ENCODE peak calls at places on chromosomes 5 and 9, in four cellular contexts. One of them, this sample, is unnamed.

GRCh38 chr9:111621895-111622480 is 9.1 kb upstream of the DNAJC25 start:
- DNase-seq in uterus: peak
- DNase-seq in esophagus muscularis mucosa: no peak
- DNase-seq in body of pancreas: peak
- DNase-seq in this sample: peak

GRCh38 chr9:16864741-16865434 is 5.6 kb downstream of the BNC2 start:
- DNase-seq in uterus: no peak
- DNase-seq in body of pancreas: no peak
- DNase-seq in esophagus muscularis mucosa: no peak
- DNase-seq in this sample: no peak

GRCh38 chr5:172733179-172733973 is 37.6 kb downstream of the DUSP1 start:
- DNase-seq in body of pancreas: peak
- DNase-seq in esophagus muscularis mucosa: peak
- DNase-seq in uterus: peak
- DNase-seq in this sample: no peak

GRCh38 chr5:143985832-143986485 is 174.0 kb downstream of the HMHB1 start:
- DNase-seq in esophagus muscularis mucosa: no peak
- DNase-seq in uterus: no peak
- DNase-seq in body of pancreas: no peak
- DNase-seq in this sample: no peak

GRCh38 chr5:151758141-151758429 is 346 bp downstream of the ATOX1 start:
- DNase-seq in uterus: no peak
- DNase-seq in body of pancreas: peak
- DNase-seq in esophagus muscularis mucosa: no peak
- DNase-seq in this sample: peak

GRCh38 chr9:134406366-134407122 is 80.3 kb downstream of the RXRA start:
- DNase-seq in esophagus muscularis mucosa: no peak
- DNase-seq in uterus: no peak
- DNase-seq in body of pancreas: no peak
- DNase-seq in this sample: no peak

GRCh38 chr9:106075991-106076390 is 381.6 kb downstream of the TMEM38B start:
- DNase-seq in body of pancreas: no peak
- DNase-seq in esophagus muscularis mucosa: no peak
- DNase-seq in uterus: no peak
- DNase-seq in this sample: no peak

GRCh38 chr9:22976454-22976853 is 529.8 kb downstream of the DMRTA1 start:
- DNase-seq in uterus: no peak
- DNase-seq in body of pancreas: no peak
- DNase-seq in esophagus muscularis mucosa: no peak
- DNase-seq in this sample: no peak

GRCh38 chr9:34590376-34591090 is 1.0 kb upstream of the CNTFR start:
- DNase-seq in body of pancreas: peak
- DNase-seq in esophagus muscularis mucosa: no peak
- DNase-seq in uterus: peak
- DNase-seq in this sample: no peak

GRCh38 chr9:95724253-95724991 is 151.1 kb upstream of the ERCC6L2 start:
- DNase-seq in uterus: no peak
- DNase-seq in body of pancreas: no peak
- DNase-seq in esophagus muscularis mucosa: no peak
- DNase-seq in this sample: no peak

GRCh38 chr5:170633235-170634041 is 129.6 kb downstream of the KCNIP1 start:
- DNase-seq in esophagus muscularis mucosa: no peak
- DNase-seq in body of pancreas: peak
- DNase-seq in uterus: peak
- DNase-seq in this sample: peak

GRCh38 chr9:26264709-26265601 is 586.7 kb upstream of the TUSC1 start:
- DNase-seq in esophagus muscularis mucosa: no peak
- DNase-seq in uterus: no peak
- DNase-seq in body of pancreas: no peak
- DNase-seq in this sample: no peak

GRCh38 chr5:40089269-40089668 is 590.4 kb upstream of the PTGER4 start:
- DNase-seq in body of pancreas: no peak
- DNase-seq in esophagus muscularis mucosa: no peak
- DNase-seq in uterus: no peak
- DNase-seq in this sample: peak

GRCh38 chr5:78562001-78562400 is 86.6 kb downstream of the LHFPL2 start:
- DNase-seq in uterus: no peak
- DNase-seq in body of pancreas: no peak
- DNase-seq in esophagus muscularis mucosa: peak
- DNase-seq in this sample: no peak

GRCh38 chr5:54329731-54330709 is 19.6 kb upstream of the ARL15 start:
- DNase-seq in body of pancreas: peak
- DNase-seq in esophagus muscularis mucosa: no peak
- DNase-seq in uterus: no peak
- DNase-seq in this sample: no peak

GRCh38 chr5:101362067-101362466 is 459.0 kb upstream of the ST8SIA4 start:
- DNase-seq in esophagus muscularis mucosa: no peak
- DNase-seq in body of pancreas: no peak
- DNase-seq in uterus: no peak
- DNase-seq in this sample: no peak

GRCh38 chr5:59660737-59661136 is 232.8 kb downstream of the PDE4D start:
- DNase-seq in body of pancreas: no peak
- DNase-seq in uterus: no peak
- DNase-seq in esophagus muscularis mucosa: no peak
- DNase-seq in this sample: peak

GRCh38 chr9:128150594-128151342 is 1.5 kb downstream of the LCN2 start:
- DNase-seq in esophagus muscularis mucosa: no peak
- DNase-seq in uterus: no peak
- DNase-seq in body of pancreas: no peak
- DNase-seq in this sample: peak

GRCh38 chr5:123610209-123610608 is 98.2 kb downstream of the CSNK1G3 start:
- DNase-seq in uterus: no peak
- DNase-seq in esophagus muscularis mucosa: no peak
- DNase-seq in body of pancreas: no peak
- DNase-seq in this sample: no peak

GRCh38 chr5:115419794-115420585 is 123.5 kb upstream of the CCDC112 start:
- DNase-seq in uterus: no peak
- DNase-seq in esophagus muscularis mucosa: no peak
- DNase-seq in body of pancreas: no peak
- DNase-seq in this sample: no peak

GRCh38 chr5:79119486-79119885 is 7.9 kb downstream of the BHMT start:
- DNase-seq in uterus: no peak
- DNase-seq in body of pancreas: no peak
- DNase-seq in esophagus muscularis mucosa: no peak
- DNase-seq in this sample: no peak

GRCh38 chr5:59716029-59716428 is 177.5 kb downstream of the PDE4D start:
- DNase-seq in esophagus muscularis mucosa: no peak
- DNase-seq in body of pancreas: no peak
- DNase-seq in uterus: no peak
- DNase-seq in this sample: no peak

GRCh38 chr9:86282979-86283535 is 719 bp upstream of the ISCA1 start:
- DNase-seq in esophagus muscularis mucosa: no peak
- DNase-seq in body of pancreas: no peak
- DNase-seq in uterus: no peak
- DNase-seq in this sample: peak

GRCh38 chr9:16796304-16796825 is 74.1 kb downstream of the BNC2 start:
- DNase-seq in uterus: no peak
- DNase-seq in esophagus muscularis mucosa: no peak
- DNase-seq in body of pancreas: no peak
- DNase-seq in this sample: no peak

GRCh38 chr5:10704949-10705621 is 55.9 kb downstream of the DAP start:
- DNase-seq in body of pancreas: no peak
- DNase-seq in uterus: no peak
- DNase-seq in esophagus muscularis mucosa: no peak
- DNase-seq in this sample: no peak

GRCh38 chr9:121703014-121703734 is 51.7 kb downstream of the DAB2IP start:
- DNase-seq in body of pancreas: no peak
- DNase-seq in uterus: no peak
- DNase-seq in esophagus muscularis mucosa: no peak
- DNase-seq in this sample: no peak

GRCh38 chr5:138632900-138633489 is 57.8 kb upstream of the HSPA9 start:
- DNase-seq in esophagus muscularis mucosa: no peak
- DNase-seq in uterus: peak
- DNase-seq in body of pancreas: peak
- DNase-seq in this sample: peak

GRCh38 chr9:80932181-80932580 is 757.2 kb downstream of the TLE1 start:
- DNase-seq in body of pancreas: no peak
- DNase-seq in esophagus muscularis mucosa: no peak
- DNase-seq in uterus: no peak
- DNase-seq in this sample: no peak

GRCh38 chr9:134645607-134646365 is 4.2 kb downstream of the COL5A1 start:
- DNase-seq in esophagus muscularis mucosa: no peak
- DNase-seq in body of pancreas: no peak
- DNase-seq in uterus: no peak
- DNase-seq in this sample: no peak

GRCh38 chr9:70049672-70050271 is 6.1 kb downstream of the MAMDC2 start:
- DNase-seq in uterus: peak
- DNase-seq in esophagus muscularis mucosa: no peak
- DNase-seq in body of pancreas: peak
- DNase-seq in this sample: no peak

GRCh38 chr9:26261503-26262330 is 583.5 kb upstream of the TUSC1 start:
- DNase-seq in esophagus muscularis mucosa: no peak
- DNase-seq in body of pancreas: no peak
- DNase-seq in uterus: no peak
- DNase-seq in this sample: no peak

GRCh38 chr5:177132504-177133118 is 962 bp upstream of the NSD1 start:
- DNase-seq in esophagus muscularis mucosa: no peak
- DNase-seq in body of pancreas: peak
- DNase-seq in uterus: no peak
- DNase-seq in this sample: peak

GRCh38 chr5:177133845-177134652 is 476 bp downstream of the NSD1 start:
- DNase-seq in body of pancreas: peak
- DNase-seq in uterus: peak
- DNase-seq in esophagus muscularis mucosa: no peak
- DNase-seq in this sample: peak

GRCh38 chr5:177134653-177135225 is 1.2 kb downstream of the NSD1 start:
- DNase-seq in esophagus muscularis mucosa: no peak
- DNase-seq in uterus: no peak
- DNase-seq in body of pancreas: no peak
- DNase-seq in this sample: no peak

GRCh38 chr5:177131711-177132503 is 1.7 kb upstream of the NSD1 start:
- DNase-seq in esophagus muscularis mucosa: no peak
- DNase-seq in uterus: no peak
- DNase-seq in body of pancreas: peak
- DNase-seq in this sample: peak

GRCh38 chr5:177133119-177133844 is at the start of gene NSD1:
- DNase-seq in body of pancreas: peak
- DNase-seq in esophagus muscularis mucosa: no peak
- DNase-seq in uterus: peak
- DNase-seq in this sample: peak
- TF ChIP-seq POLR2A in body of pancreas: peak
- TF ChIP-seq POLR2A in esophagus muscularis mucosa: no peak
- TF ChIP-seq POLR2A in uterus: peak
- TF ChIP-seq POLR2A in this sample: peak

DNA sequence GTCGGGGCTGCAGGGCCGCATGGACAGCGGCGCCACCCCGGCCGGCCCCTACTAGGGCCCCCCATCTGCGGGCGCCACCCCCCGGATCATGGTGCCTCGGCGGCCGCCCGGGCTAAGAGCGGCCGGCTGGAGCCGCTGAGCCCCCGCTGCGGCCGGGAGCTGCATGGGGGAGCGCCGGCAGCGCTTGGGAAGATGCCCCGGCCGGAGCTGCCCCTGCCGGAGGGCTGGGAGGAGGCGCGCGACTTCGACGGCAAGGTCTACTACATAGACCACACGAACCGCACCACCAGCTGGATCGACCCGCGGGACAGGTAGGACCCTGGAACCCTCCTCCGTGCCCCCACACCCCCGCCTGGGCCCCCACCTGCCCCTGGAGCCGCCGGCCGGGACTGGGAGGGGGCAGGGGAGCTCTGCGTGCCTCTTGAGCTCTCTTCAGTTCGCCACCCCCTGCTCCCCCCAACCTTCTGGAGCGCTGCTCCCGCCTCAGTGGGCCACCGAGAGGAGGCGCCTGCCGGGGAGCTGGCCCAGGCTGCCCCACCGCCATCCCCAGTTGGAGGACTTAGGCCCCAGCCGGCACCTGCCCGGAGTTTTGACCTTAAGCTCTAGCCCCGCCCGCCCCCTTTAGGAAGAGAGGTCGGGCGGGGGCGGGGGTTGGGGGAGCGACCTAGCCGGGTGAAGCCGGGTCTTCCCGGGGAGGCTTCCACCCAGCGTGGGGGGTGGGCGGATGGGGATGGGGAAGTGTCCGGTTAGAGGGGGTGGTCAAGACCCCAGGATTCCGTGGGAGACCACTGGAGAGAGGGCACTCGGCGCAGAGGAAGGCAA is 727 bp downstream of the WWC1 start:
- DNase-seq in body of pancreas: peak
- DNase-seq in uterus: no peak
- DNase-seq in esophagus muscularis mucosa: no peak
- DNase-seq in this sample: no peak
- TF ChIP-seq POLR2A in body of pancreas: no peak
- TF ChIP-seq POLR2A in uterus: no peak
- TF ChIP-seq POLR2A in esophagus muscularis mucosa: no peak
- TF ChIP-seq POLR2A in this sample: no peak

GRCh38 chr5:76819851-76820280 is 1.0 kb downstream of the F2RL1 start:
- DNase-seq in body of pancreas: peak
- DNase-seq in uterus: no peak
- DNase-seq in esophagus muscularis mucosa: no peak
- DNase-seq in this sample: no peak

GRCh38 chr5:76813982-76814562 is 4.8 kb upstream of the F2RL1 start:
- DNase-seq in esophagus muscularis mucosa: no peak
- DNase-seq in uterus: no peak
- DNase-seq in body of pancreas: no peak
- DNase-seq in this sample: no peak

GRCh38 chr5:76816110-76816831 is 2.6 kb upstream of the F2RL1 start:
- DNase-seq in body of pancreas: no peak
- DNase-seq in uterus: no peak
- DNase-seq in esophagus muscularis mucosa: no peak
- DNase-seq in this sample: no peak

GRCh38 chr5:76820491-76820890 is 1.7 kb downstream of the F2RL1 start:
- DNase-seq in esophagus muscularis mucosa: no peak
- DNase-seq in body of pancreas: no peak
- DNase-seq in uterus: no peak
- DNase-seq in this sample: no peak

GRCh38 chr5:76818844-76819831 is at the start of gene F2RL1:
- DNase-seq in uterus: no peak
- DNase-seq in esophagus muscularis mucosa: no peak
- DNase-seq in body of pancreas: peak
- DNase-seq in this sample: no peak
- TF ChIP-seq POLR2A in uterus: peak
- TF ChIP-seq POLR2A in esophagus muscularis mucosa: no peak
- TF ChIP-seq POLR2A in body of pancreas: peak
- TF ChIP-seq POLR2A in this sample: no peak

DNA sequence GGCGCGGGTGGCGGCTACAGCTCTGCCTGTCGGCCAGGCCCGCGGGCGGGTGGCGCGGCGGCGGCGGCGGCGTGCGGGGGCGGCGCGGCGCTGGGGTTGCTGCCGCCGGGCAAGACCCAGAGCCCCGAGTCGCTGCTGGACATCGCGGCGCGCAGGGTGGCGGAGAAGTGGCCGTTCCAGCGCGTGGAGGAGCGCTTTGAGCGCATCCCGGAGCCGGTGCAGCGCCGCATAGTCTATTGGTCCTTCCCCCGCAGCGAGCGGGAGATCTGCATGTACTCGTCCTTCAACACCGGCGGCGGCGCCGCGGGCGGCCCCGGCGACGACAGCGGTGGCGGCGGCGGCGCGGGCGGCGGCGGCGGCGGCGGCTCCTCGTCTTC is 299 bp downstream of the ZSWIM6 start:
- DNase-seq in uterus: peak
- DNase-seq in body of pancreas: peak
- DNase-seq in esophagus muscularis mucosa: no peak
- DNase-seq in this sample: peak
- TF ChIP-seq POLR2A in uterus: no peak
- TF ChIP-seq POLR2A in body of pancreas: no peak
- TF ChIP-seq POLR2A in esophagus muscularis mucosa: no peak
- TF ChIP-seq POLR2A in this sample: no peak

This sample was measured in erythroblast.